ENCODE peak calls at places on chromosomes 11 and 22, in ten cellular contexts. U is dermis microvascular lymphatic vessel endothelial cell; S is sigmoid colon; P is HEK293T; D is aorta; M is naive B cell; N is NCI-H1105; F is brain microvascular endothelial cell; W is activated CD4-positive, alpha-beta T cell treated with anti-CD3 and anti-CD28 coated beads, Interleukin-2, amount 10 ng/mL, durations not matched to agents 7 days and 5 days; V is stimulated activated CD8-positive, alpha-beta memory T cell treated with anti-CD3 and anti-CD28 coated beads, Interleukin-4, amount 100 ng/mL, for 1 hour. E is an unnamed sample.

GRCh38 chr11:69638941-69639681 is 1.8 kb upstream of the CCND1 start:
- DNase-seq in V (no peak), M (no peak), D (peak), W (no peak), U (peak), F (peak), P (peak), S (peak), N (peak), E (peak)

GRCh38 chr11:130858215-130858614 is 58.1 kb downstream of the SNX19 start:
- DNase-seq in F (no peak), M (no peak), P (peak), S (no peak), V (no peak), N (no peak), D (no peak), U (no peak), W (no peak), E (no peak)

GRCh38 chr11:32098142-32098903 is 7.4 kb downstream of the RCN1 start:
- DNase-seq in P (no peak), N (no peak), M (no peak), W (no peak), U (no peak), V (no peak), S (no peak), F (no peak), D (no peak), E (no peak)

GRCh38 chr11:65212226-65212801 is 30.6 kb downstream of the CAPN1 start:
- DNase-seq in P (no peak), V (no peak), S (peak), D (no peak), M (no peak), W (no peak), F (no peak), N (no peak), U (no peak), E (no peak)

GRCh38 chr11:67437082-67437821 is at the start of gene PTPRCAP:
- DNase-seq in N (no peak), F (no peak), V (peak), M (peak), W (peak), U (no peak), P (no peak), D (no peak), S (no peak), E (no peak)

GRCh38 chr11:122696662-122697061 is 41.1 kb downstream of the UBASH3B start:
- DNase-seq in V (no peak), D (no peak), F (no peak), U (peak), M (peak), P (no peak), N (no peak), W (peak), S (no peak), E (no peak)

GRCh38 chr11:74820763-74821162 is 72.1 kb downstream of the RNF169 start:
- DNase-seq in D (no peak), W (no peak), U (peak), N (no peak), F (peak), V (no peak), S (no peak), M (no peak), P (no peak), E (no peak)

GRCh38 chr11:8247312-8247711 is 16.4 kb downstream of the LMO1 start:
- DNase-seq in F (no peak), U (peak), N (no peak), D (peak), S (no peak), M (no peak), P (peak), W (peak), V (no peak), E (no peak)

GRCh38 chr11:46528445-46529085 is 65.3 kb downstream of the AMBRA1 start:
- DNase-seq in U (no peak), W (no peak), M (no peak), N (no peak), F (no peak), D (no peak), V (no peak), P (no peak), S (no peak), E (no peak)

GRCh38 chr22:25351631-25352293 is 132.3 kb downstream of the CRYBB2 start:
- DNase-seq in P (no peak), F (no peak), S (peak), V (no peak), U (no peak), D (no peak), M (no peak), N (no peak), W (no peak), E (peak)

GRCh38 chr11:120123946-120124345 is 14.0 kb downstream of the TRIM29 start:
- DNase-seq in V (no peak), P (no peak), U (no peak), F (no peak), W (no peak), D (no peak), N (no peak), M (no peak), S (no peak), E (no peak)

GRCh38 chr11:2272241-2272945 is 2.0 kb upstream of the ASCL2 start:
- DNase-seq in D (peak), M (no peak), F (no peak), N (no peak), P (no peak), U (no peak), V (no peak), W (no peak), S (peak), E (peak)

GRCh38 chr11:68352591-68352990 is 40.2 kb downstream of the LRP5 start:
- DNase-seq in U (no peak), P (no peak), S (no peak), W (no peak), F (no peak), V (no peak), D (no peak), N (no peak), M (no peak), E (no peak)

GRCh38 chr11:19869946-19870589 is 157.4 kb downstream of the NAV2 start:
- DNase-seq in U (no peak), W (no peak), S (no peak), P (no peak), N (peak), F (no peak), M (no peak), V (no peak), D (no peak), E (no peak)

GRCh38 chr11:75140269-75141138 is 10.4 kb upstream of the SLCO2B1 start:
- DNase-seq in D (peak), V (peak), W (peak), M (peak), U (peak), F (peak), N (no peak), S (no peak), P (peak), E (no peak)

E was measured in coronary artery.